ENCODE peak calls at places on chromosomes 5 and 9, in nine cellular contexts. L is ovary, I is BJ, A is endodermal cell, Z is globus pallidus, Y is T-cell, R is GM10248, M is NCI-H2081, G is Karpas-422. H is an unnamed sample.

GRCh38 chr5:66960373-66961137 is 236.0 kb downstream of the CD180 start:
- DNase-seq in L (no peak), I (no peak), G (no peak), M (no peak), A (no peak), Y (no peak), R (no peak), Z (no peak), H (no peak)

GRCh38 chr5:53442946-53443345 is 37.5 kb upstream of the FST start:
- DNase-seq in I (no peak), M (no peak), A (no peak), R (no peak), G (no peak), L (no peak), Y (no peak), Z (no peak), H (no peak)

GRCh38 chr5:152542741-152543140 is 137.7 kb upstream of the NMUR2 start:
- DNase-seq in A (peak), G (no peak), M (no peak), Y (no peak), I (no peak), R (no peak), L (no peak), Z (no peak), H (no peak)

GRCh38 chr9:129640086-129640870 is 1.7 kb downstream of the ASB6 start:
- DNase-seq in R (no peak), Z (no peak), G (peak), L (peak), Y (no peak), I (no peak), A (no peak), M (peak), H (no peak)

GRCh38 chr9:129111762-129112151 is 542 bp downstream of the PTPA start:
- DNase-seq in R (peak), Y (no peak), M (peak), I (no peak), A (peak), Z (peak), G (peak), L (peak), H (peak)

GRCh38 chr9:108168451-108168850 is 678.9 kb upstream of the KLF4 start:
- DNase-seq in Z (no peak), L (no peak), G (no peak), R (no peak), I (peak), Y (no peak), M (no peak), A (no peak), H (no peak)

GRCh38 chr5:171541380-171541779 is 121.9 kb downstream of the FGF18 start:
- DNase-seq in Z (no peak), L (no peak), Y (no peak), I (no peak), A (no peak), M (no peak), R (no peak), G (no peak), H (no peak)

GRCh38 chr9:93620041-93620506 is 43.7 kb downstream of the PHF2 start:
- DNase-seq in L (no peak), G (no peak), M (peak), I (no peak), A (peak), R (no peak), Y (no peak), Z (no peak), H (no peak)

GRCh38 chr5:112630246-112631009 is 107.3 kb upstream of the APC start:
- DNase-seq in R (no peak), L (no peak), M (no peak), I (no peak), G (no peak), Y (no peak), A (no peak), Z (no peak), H (no peak)

GRCh38 chr5:140966293-140967225 is at the start of gene PCDHAC2:
- DNase-seq in R (no peak), L (peak), Y (no peak), Z (peak), M (peak), A (peak), G (no peak), I (no peak), H (no peak)

H was measured in OCI-LY7.